ENCODE peak calls at places on chromosomes 7 and 10, in six cellular contexts. C, F, Q, U, B and J are unnamed samples.
A peak's percentile ranks its signal among the peaks of the same experiment; 100 is the strongest.

GRCh38 chr10:100208271-100208670 is 21.1 kb downstream of the CHUK start:
- DNase-seq in B (no peak), C (no peak), U (no peak), Q (no peak), F (no peak), J (no peak)

GRCh38 chr10:86167101-86167761 is 199.4 kb downstream of the GRID1 start:
- DNase-seq in Q (no peak), B (no peak), U (no peak), F (no peak), C (no peak), J (no peak)

GRCh38 chr10:121928528-121928884 is 675 bp upstream of the ATE1 start:
- DNase-seq in F (no peak), Q (peak; percentile 26), U (no peak), B (peak; percentile 26), C (no peak), J (peak; percentile 18)

GRCh38 chr7:27740449-27741086 is 606 bp downstream of the TAX1BP1 start:
- DNase-seq in Q (peak; percentile 77), B (peak; percentile 76), C (peak; percentile 97), F (peak; percentile 96), U (peak; percentile 61), J (peak; percentile 89)

GRCh38 chr10:100807241-100808050 is 62.1 kb downstream of the PAX2 start:
- DNase-seq in C (no peak), U (no peak), Q (no peak), F (no peak), B (no peak), J (no peak)

GRCh38 chr7:15446280-15446679 is 115.5 kb downstream of the AGMO start:
- DNase-seq in C (no peak), B (no peak), Q (no peak), F (no peak), U (no peak), J (peak; percentile 41)

GRCh38 chr7:121515181-121515580 is 119.1 kb upstream of the FAM3C start:
- DNase-seq in B (no peak), Q (no peak), C (no peak), U (no peak), F (no peak), J (peak; percentile 23)

GRCh38 chr10:60753817-60754216 is 24.5 kb upstream of the CDK1 start:
- DNase-seq in B (no peak), Q (no peak), U (no peak), C (no peak), F (no peak), J (no peak)

GRCh38 chr7:157607218-157607617 is 270.4 kb downstream of the DNAJB6 start:
- DNase-seq in F (no peak), C (no peak), B (no peak), Q (no peak), U (no peak), J (no peak)

GRCh38 chr7:101898019-101898575 is 80.7 kb downstream of the CUX1 start:
- DNase-seq in Q (no peak), U (no peak), C (no peak), B (no peak), F (no peak), J (peak; percentile 16)

GRCh38 chr10:4159173-4159572 is 374.2 kb upstream of the KLF6 start:
- DNase-seq in F (no peak), U (no peak), C (no peak), B (no peak), Q (no peak), J (no peak)
- H3K4me3 ChIP-seq in F (no peak overlapping the region), U (no peak overlapping the region), C (no peak overlapping the region), B (no peak overlapping the region), Q (no peak overlapping the region), J (no peak overlapping the region)

GRCh38 chr7:18520450-18521235 is 25.1 kb downstream of the HDAC9 start:
- DNase-seq in Q (no peak), F (no peak), C (no peak), B (peak; percentile 72), U (peak; percentile 47), J (peak; percentile 82)
- H3K4me3 ChIP-seq in Q (peak overlapping the region; percentile 27), F (no peak overlapping the region), C (no peak overlapping the region), B (no peak overlapping the region), U (no peak overlapping the region), J (no peak overlapping the region)

GRCh38 chr10:89001024-89001423 is 10.4 kb downstream of the FAS start:
- DNase-seq in Q (no peak), B (no peak), F (no peak), C (no peak), U (no peak), J (no peak)
- H3K4me3 ChIP-seq in Q (peak overlapping the region; percentile 22), B (no peak overlapping the region), F (no peak overlapping the region), C (no peak overlapping the region), U (no peak overlapping the region), J (no peak overlapping the region)

GRCh38 chr10:69801434-69802315 is at the start of gene COL13A1:
- DNase-seq in F (peak; percentile 20), U (peak; percentile 55), Q (peak; percentile 66), B (peak; percentile 55), C (peak; percentile 97), J (peak; percentile 77)
- H3K4me3 ChIP-seq in F (peak within 1 kb of the TSS; percentile 46), U (peak within 1 kb of the TSS; percentile 76), Q (peak within 1 kb of the TSS; percentile 86), B (peak within 1 kb of the TSS; percentile 71), C (peak within 1 kb of the TSS; percentile 84), J (peak within 1 kb of the TSS; percentile 90)

GRCh38 chr7:107581387-107582013 is 1.5 kb downstream of the BCAP29 start:
- DNase-seq in C (no peak), Q (no peak), B (no peak), U (no peak), F (no peak), J (no peak)
- H3K4me3 ChIP-seq in C (no peak overlapping the region), Q (peak overlapping the region; percentile 66), B (peak overlapping the region; percentile 83), U (peak overlapping the region; percentile 81), F (peak overlapping the region; percentile 68), J (peak overlapping the region; percentile 93)

GRCh38 chr10:117688358-117688757 is 145.8 kb downstream of the EMX2 start:
- DNase-seq in F (no peak), B (no peak), U (no peak), Q (no peak), C (no peak), J (no peak)

GRCh38 chr10:117685431-117685830 is 142.9 kb downstream of the EMX2 start:
- DNase-seq in U (no peak), B (no peak), Q (no peak), C (no peak), F (no peak), J (no peak)

GRCh38 chr10:117684211-117684610 is 141.7 kb downstream of the EMX2 start:
- DNase-seq in Q (no peak), B (no peak), U (no peak), C (no peak), F (no peak), J (no peak)

GRCh38 chr10:117684673-117685211 is 142.2 kb downstream of the EMX2 start:
- DNase-seq in F (peak; percentile 38), U (no peak), B (no peak), Q (peak; percentile 48), C (peak; percentile 35), J (no peak)

GRCh38 chr10:117686606-117687005 is 144.1 kb downstream of the EMX2 start:
- DNase-seq in F (no peak), B (no peak), U (no peak), C (peak; percentile 37), Q (no peak), J (no peak)
- H3K4me3 ChIP-seq in F (no peak overlapping the region), B (no peak overlapping the region), U (no peak overlapping the region), C (no peak overlapping the region), Q (no peak overlapping the region), J (no peak overlapping the region)

DNA sequence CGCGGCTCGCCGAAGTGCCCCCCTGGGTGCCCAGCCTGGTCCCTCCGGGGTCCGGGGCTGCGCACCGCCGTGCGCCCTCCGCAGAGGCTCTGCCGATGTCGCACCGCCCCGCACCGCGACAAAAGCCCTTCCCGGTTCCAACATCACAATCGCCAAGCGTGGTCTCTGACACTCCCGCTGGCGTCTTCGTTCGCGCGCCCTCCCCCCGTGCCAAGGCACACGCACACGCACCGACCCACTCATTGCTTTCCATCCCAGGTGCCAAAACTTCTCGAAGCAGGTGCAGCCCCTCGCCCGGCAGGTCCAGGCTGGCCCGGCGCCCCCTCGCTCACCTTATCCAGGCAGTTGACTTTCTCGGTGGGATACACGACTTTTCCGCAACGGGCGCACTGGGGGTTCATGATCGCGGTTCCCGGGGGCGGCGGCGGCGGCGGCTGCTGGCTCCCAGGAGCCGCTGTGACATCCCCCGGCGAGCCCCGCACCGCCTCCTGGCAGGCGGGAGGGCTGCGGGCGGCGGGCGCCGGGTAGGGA is 276.4 kb upstream of the NEBL start:
- DNase-seq in C (peak; percentile 30), U (no peak), F (peak; percentile 37), B (no peak), Q (peak; percentile 15), J (no peak)
- H3K4me3 ChIP-seq in C (peak overlapping the region; percentile 87), U (peak overlapping the region; percentile 59), F (peak overlapping the region; percentile 78), B (peak overlapping the region; percentile 77), Q (peak overlapping the region; percentile 61), J (peak overlapping the region; percentile 11)